ENCODE peak calls at places on chromosomes 16 and 17, in six cellular contexts. V is RKO; C is A172; S is GM10248; H is activated T-cell treated with anti-CD3 and anti-CD28 coated beads, Interleukin-2, amount 50 U/mL, for 24 hours; P is astrocyte of the cerebellum. K is an unnamed sample.

GRCh38 chr17:45405250-45406086 is 27.2 kb downstream of the ARHGAP27 start:
- DNase-seq in V (no peak), P (no peak), H (no peak), C (no peak), S (no peak), K (peak)

GRCh38 chr16:56513972-56514371 is 5.9 kb downstream of the BBS2 start:
- DNase-seq in P (peak), H (peak), C (peak), S (peak), V (peak), K (peak)

GRCh38 chr17:8121531-8122390 is 2.1 kb downstream of the HES7 start:
- DNase-seq in C (peak), H (peak), V (peak), S (peak), P (no peak), K (peak)

GRCh38 chr17:80599546-80600305 is 55.1 kb downstream of the RPTOR start:
- DNase-seq in P (no peak), C (peak), S (no peak), V (no peak), H (no peak), K (no peak)

GRCh38 chr17:61405047-61405685 is 5.5 kb downstream of the TBX2 start:
- DNase-seq in C (no peak), H (peak), S (no peak), V (no peak), P (no peak), K (no peak)

GRCh38 chr17:45791041-45791582 is 7.0 kb downstream of the CRHR1 start:
- DNase-seq in S (no peak), H (no peak), V (no peak), C (no peak), P (no peak), K (no peak)

GRCh38 chr16:11190585-11191565 is 65.1 kb downstream of the SOCS1 start:
- DNase-seq in S (no peak), P (no peak), H (no peak), V (peak), C (no peak), K (no peak)

GRCh38 chr16:19923396-19923795 is 38.7 kb upstream of the GPRC5B start:
- DNase-seq in V (no peak), P (no peak), C (no peak), H (no peak), S (no peak), K (no peak)

GRCh38 chr17:40722146-40722720 is 18.7 kb upstream of the KRT24 start:
- DNase-seq in C (no peak), S (no peak), H (no peak), P (no peak), V (no peak), K (no peak)

GRCh38 chr16:66935319-66936011 is at the start of gene CES2:
- DNase-seq in S (no peak), C (peak), P (no peak), V (peak), H (no peak), K (peak)

GRCh38 chr16:84569382-84569987 is 48.4 kb downstream of the COTL1 start:
- DNase-seq in C (no peak), H (no peak), S (no peak), V (no peak), P (no peak), K (peak)

GRCh38 chr16:3469736-3470135 is 25.6 kb downstream of the C16orf90 start:
- DNase-seq in P (no peak), S (no peak), H (no peak), C (no peak), V (no peak), K (no peak)

GRCh38 chr17:83109793-83110645 is 30.6 kb downstream of the METRNL start:
- DNase-seq in H (no peak), S (no peak), P (peak), V (peak), C (peak), K (peak)

GRCh38 chr17:5745091-5745820 is 160.9 kb upstream of the NLRP1 start:
- DNase-seq in P (no peak), C (no peak), S (no peak), H (no peak), V (no peak), K (no peak)

K was measured in body of pancreas.